ENCODE peak calls at places on chromosomes 16 and 17, in five cellular contexts. T is effector CD8-positive, alpha-beta T cell; Z is activated naive CD8-positive, alpha-beta T cell treated with anti-CD3 and anti-CD28 coated beads, Interleukin-2, amount 50 U/mL, for 24 hours; O is amniotic epithelial cell; C is IMR-90. L is an unnamed sample.

GRCh38 chr16:21130811-21131210 is 19.8 kb downstream of the DNAH3 start:
- DNase-seq in T (no peak), Z (no peak), O (no peak), C (no peak), L (no peak)

GRCh38 chr17:45648642-45649041 is 135.5 kb upstream of the CRHR1 start:
- DNase-seq in T (no peak), Z (peak; percentile 10), O (no peak), C (no peak), L (no peak)

GRCh38 chr17:82775033-82775823 is 23.4 kb downstream of the TBCD start:
- DNase-seq in T (peak; percentile 39), Z (peak; percentile 68), O (peak; percentile 28), C (no peak), L (peak; percentile 57)

GRCh38 chr16:49833055-49833454 is 22.9 kb downstream of the ZNF423 start:
- DNase-seq in T (no peak), Z (no peak), O (no peak), C (no peak), L (no peak)

GRCh38 chr17:1043601-1044251 is 46.8 kb downstream of the TIMM22 start:
- DNase-seq in T (no peak), Z (no peak), O (no peak), C (no peak), L (no peak)

GRCh38 chr16:79560923-79561322 is 39.6 kb downstream of the MAF start:
- DNase-seq in T (no peak), Z (no peak), O (no peak), C (no peak), L (no peak)

GRCh38 chr16:64983983-64984382 is 137.9 kb downstream of the CDH11 start:
- DNase-seq in T (no peak), Z (no peak), O (peak; percentile 86), C (peak; percentile 89), L (peak; percentile 43)

GRCh38 chr16:2852003-2852730 is 5.8 kb downstream of the PRSS22 start:
- DNase-seq in T (no peak), Z (no peak), O (no peak), C (no peak), L (no peak)

GRCh38 chr16:81861503-81861902 is 82.4 kb downstream of the PLCG2 start:
- DNase-seq in T (no peak), Z (no peak), O (no peak), C (no peak), L (no peak)

GRCh38 chr17:35991075-35991474 is 4.5 kb upstream of the CCL14 start:
- DNase-seq in T (no peak), Z (no peak), O (no peak), C (no peak), L (no peak)

GRCh38 chr17:21677911-21678310 is 14.4 kb upstream of the KCNJ18 start:
- DNase-seq in T (no peak), Z (no peak), O (no peak), C (no peak), L (no peak)

GRCh38 chr16:50396770-50397525 is 28.2 kb upstream of the BRD7 start:
- DNase-seq in T (no peak), Z (no peak), O (peak; percentile 18), C (peak; percentile 36), L (no peak)

GRCh38 chr17:81340606-81341346 is 45.7 kb upstream of the SLC38A10 start:
- DNase-seq in T (no peak), Z (no peak), O (no peak), C (no peak), L (no peak)

GRCh38 chr16:8958344-8958808 is 5.3 kb downstream of the USP7 start:
- DNase-seq in T (no peak), Z (peak; percentile 25), O (peak; percentile 28), C (peak; percentile 69), L (peak; percentile 33)

GRCh38 chr16:65314246-65315003 is 192.6 kb upstream of the CDH11 start:
- DNase-seq in T (no peak), Z (no peak), O (no peak), C (peak; percentile 47), L (no peak)

GRCh38 chr17:70375406-70375805 is 206.1 kb downstream of the KCNJ2 start:
- DNase-seq in T (no peak), Z (no peak), O (no peak), C (no peak), L (no peak)

GRCh38 chr16:52237823-52238222 is 309.1 kb downstream of the TOX3 start:
- DNase-seq in T (no peak), Z (no peak), O (no peak), C (no peak), L (no peak)

GRCh38 chr17:64611374-64611773 is 50.7 kb downstream of the SMURF2 start:
- DNase-seq in T (no peak), Z (no peak), O (no peak), C (no peak), L (no peak)

GRCh38 chr17:73546770-73547345 is 97.4 kb downstream of the SDK2 start:
- DNase-seq in T (no peak), Z (peak; percentile 14), O (no peak), C (no peak), L (peak; percentile 95)

GRCh38 chr17:43175213-43176118 is 4.5 kb downstream of the NBR1 start:
- DNase-seq in T (no peak), Z (no peak), O (peak; percentile 71), C (peak; percentile 84), L (no peak)

GRCh38 chr17:63426917-63427308 is 19.2 kb downstream of the CYB561 start:
- DNase-seq in T (no peak), Z (no peak), O (no peak), C (no peak), L (peak; percentile 19)

GRCh38 chr17:57518587-57519118 is 226.4 kb downstream of the CCDC182 start:
- DNase-seq in T (no peak), Z (no peak), O (no peak), C (no peak), L (no peak)

GRCh38 chr16:69567031-69567680 is 1.4 kb downstream of the NFAT5 start:
- DNase-seq in T (no peak), Z (peak; percentile 16), O (no peak), C (peak; percentile 33), L (peak; percentile 54)

GRCh38 chr17:17884281-17885028 is 47.7 kb upstream of the SREBF1 start:
- DNase-seq in T (no peak), Z (no peak), O (no peak), C (no peak), L (no peak)

GRCh38 chr17:78258323-78259229 is 27.1 kb downstream of the TMEM235 start:
- DNase-seq in T (peak; percentile 30), Z (peak; percentile 69), O (peak; percentile 90), C (peak; percentile 12), L (peak; percentile 45)

GRCh38 chr17:69764137-69764536 is 310.9 kb upstream of the KCNJ16 start:
- DNase-seq in T (no peak), Z (no peak), O (peak; percentile 64), C (peak; percentile 21), L (no peak)

GRCh38 chr17:350706-351435 is 1.7 kb downstream of the RPH3AL start:
- DNase-seq in T (no peak), Z (no peak), O (peak; percentile 84), C (no peak), L (no peak)

GRCh38 chr16:84319146-84319760 is 24.6 kb downstream of the WFDC1 start:
- DNase-seq in T (no peak), Z (no peak), O (no peak), C (no peak), L (no peak)

GRCh38 chr16:24524855-24525652 is 14.3 kb upstream of the RBBP6 start:
- DNase-seq in T (no peak), Z (no peak), O (peak; percentile 44), C (no peak), L (no peak)

GRCh38 chr16:66389256-66390175 is 23.0 kb downstream of the CDH5 start:
- DNase-seq in T (no peak), Z (no peak), O (no peak), C (no peak), L (no peak)

GRCh38 chr16:3879258-3879886 is 1.1 kb downstream of the CREBBP start:
- DNase-seq in T (no peak), Z (peak; percentile 30), O (peak; percentile 25), C (no peak), L (peak; percentile 32)

GRCh38 chr16:81567987-81568748 is 123.6 kb downstream of the CMIP start:
- DNase-seq in T (no peak), Z (peak; percentile 77), O (peak; percentile 66), C (peak; percentile 43), L (no peak)

GRCh38 chr16:56817056-56817455 is 48.0 kb upstream of the SLC12A3 start:
- DNase-seq in T (no peak), Z (no peak), O (no peak), C (no peak), L (no peak)

GRCh38 chr17:40323731-40324650 is 15.0 kb downstream of the RARA start:
- DNase-seq in T (peak; percentile 78), Z (peak; percentile 78), O (no peak), C (peak; percentile 44), L (no peak)

L was measured in OCI-LY7.